ENCODE peak calls at places on chromosome 16, in six cellular contexts. O is endothelial cell of umbilical vein; E is T-helper 17 cell; S is stimulated activated CD4-positive, alpha-beta T cell treated with anti-CD3 and anti-CD28 coated beads, TNF-alpha, amount 100 ng/mL, for 48 hours; M is hepatocyte; H is progenitor cell of endocrine pancreas. Q is an unnamed sample.

GRCh38 chr16:54867302-54867832 is 63.3 kb upstream of the IRX5 start:
- DNase-seq in O (no peak), E (no peak), S (peak; percentile 1), M (no peak), H (no peak), Q (no peak)

GRCh38 chr16:65698943-65699342 is 577.1 kb upstream of the CDH11 start:
- DNase-seq in O (no peak), E (no peak), S (no peak), M (peak; percentile 17), H (no peak), Q (no peak)

GRCh38 chr16:67967956-67968439 is 439 bp downstream of the SLC12A4 start:
- DNase-seq in O (peak; percentile 29), E (peak; percentile 18), S (no peak), M (peak; percentile 74), H (peak; percentile 32), Q (no peak)

GRCh38 chr16:9457215-9457614 is 365.8 kb downstream of the HAPSTR1 start:
- DNase-seq in O (no peak), E (no peak), S (no peak), M (no peak), H (no peak), Q (no peak)

GRCh38 chr16:84503751-84504395 is 586 bp downstream of the MEAK7 start:
- DNase-seq in O (peak; percentile 29), E (peak; percentile 31), S (no peak), M (peak; percentile 48), H (no peak), Q (no peak)

GRCh38 chr16:35102780-35103403 is 1643.5 kb downstream of the TP53TG3F start:
- DNase-seq in O (no peak), E (no peak), S (no peak), M (no peak), H (no peak), Q (no peak)

GRCh38 chr16:11325404-11326083 is 19.7 kb upstream of the RMI2 start:
- DNase-seq in O (no peak), E (no peak), S (peak; percentile 28), M (no peak), H (no peak), Q (no peak)

GRCh38 chr16:25066426-25066746 is 45.2 kb upstream of the LCMT1 start:
- DNase-seq in O (no peak), E (no peak), S (no peak), M (no peak), H (no peak), Q (no peak)

GRCh38 chr16:75109732-75110243 is 6.8 kb downstream of the LDHD start:
- DNase-seq in O (no peak), E (no peak), S (no peak), M (no peak), H (no peak), Q (no peak)

GRCh38 chr16:12339686-12340085 is 363.2 kb downstream of the SNX29 start:
- DNase-seq in O (no peak), E (no peak), S (no peak), M (no peak), H (no peak), Q (no peak)

GRCh38 chr16:75065149-75065807 is 51.3 kb downstream of the LDHD start:
- DNase-seq in O (no peak), E (no peak), S (no peak), M (peak; percentile 37), H (no peak), Q (no peak)

GRCh38 chr16:74936902-74937560 is 47.9 kb downstream of the WDR59 start:
- DNase-seq in O (no peak), E (no peak), S (no peak), M (peak; percentile 12), H (no peak), Q (no peak)

GRCh38 chr16:56643080-56643778 is 4.8 kb downstream of the MT1A start:
- DNase-seq in O (no peak), E (peak; percentile 58), S (peak; percentile 70), M (peak; percentile 79), H (no peak), Q (peak; percentile 91)

GRCh38 chr16:3458278-3458851 is 14.9 kb downstream of the NAA60 start:
- DNase-seq in O (peak; percentile 37), E (no peak), S (no peak), M (peak; percentile 50), H (no peak), Q (peak; percentile 64)

GRCh38 chr16:89121691-89122321 is 28.2 kb downstream of the ACSF3 start:
- DNase-seq in O (no peak), E (no peak), S (no peak), M (no peak), H (no peak), Q (no peak)

GRCh38 chr16:27978876-27979275 is 84.6 kb downstream of the GSG1L start:
- DNase-seq in O (no peak), E (no peak), S (no peak), M (no peak), H (no peak), Q (no peak)

GRCh38 chr16:68539704-68540370 is 746 bp downstream of the ZFP90 start:
- DNase-seq in O (peak; percentile 19), E (no peak), S (no peak), M (peak; percentile 19), H (no peak), Q (no peak)

GRCh38 chr16:81703177-81704155 is 75.6 kb upstream of the PLCG2 start:
- DNase-seq in O (peak; percentile 84), E (no peak), S (no peak), M (peak; percentile 63), H (no peak), Q (no peak)

GRCh38 chr16:74304835-74305176 is 8.2 kb downstream of the PSMD7 start:
- DNase-seq in O (no peak), E (no peak), S (no peak), M (no peak), H (no peak), Q (no peak)

GRCh38 chr16:82031116-82032084 is 3.7 kb upstream of the HSD17B2 start:
- DNase-seq in O (peak; percentile 44), E (no peak), S (no peak), M (peak; percentile 78), H (no peak), Q (no peak)

GRCh38 chr16:88327566-88328312 is 55.0 kb upstream of the ZNF469 start:
- DNase-seq in O (no peak), E (no peak), S (no peak), M (no peak), H (no peak), Q (no peak)

GRCh38 chr16:7513429-7513828 is 180.8 kb downstream of the RBFOX1 start:
- DNase-seq in O (no peak), E (no peak), S (no peak), M (peak; percentile 13), H (no peak), Q (no peak)

GRCh38 chr16:81912395-81912794 is 98.9 kb downstream of the SDR42E1 start:
- DNase-seq in O (no peak), E (no peak), S (no peak), M (no peak), H (no peak), Q (no peak)

GRCh38 chr16:31117384-31118222 is at the start of gene KAT8:
- DNase-seq in O (peak; percentile 98), E (peak; percentile 96), S (peak; percentile 96), M (peak; percentile 100), H (peak; percentile 92), Q (peak; percentile 99)

GRCh38 chr16:20241321-20241720 is 86.0 kb downstream of the GP2 start:
- DNase-seq in O (no peak), E (no peak), S (no peak), M (no peak), H (no peak), Q (no peak)

GRCh38 chr16:49924078-49924477 is 68.2 kb upstream of the ZNF423 start:
- DNase-seq in O (no peak), E (no peak), S (no peak), M (no peak), H (no peak), Q (no peak)

GRCh38 chr16:69613283-69614154 is 47.8 kb downstream of the NFAT5 start:
- DNase-seq in O (no peak), E (no peak), S (no peak), M (peak; percentile 48), H (no peak), Q (no peak)

GRCh38 chr16:22614271-22614947 is 103.7 kb downstream of the NPIPB5 start:
- DNase-seq in O (no peak), E (no peak), S (no peak), M (peak; percentile 51), H (no peak), Q (peak; percentile 16)

GRCh38 chr16:82451449-82451848 is 175.3 kb upstream of the CDH13 start:
- DNase-seq in O (no peak), E (no peak), S (no peak), M (no peak), H (no peak), Q (no peak)

Q was measured in ascending aorta.